ENCODE peak calls at places on chromosomes 3 and 15, in eight cellular contexts. N is endothelial cell; J is AML-193; D is stimulated activated effector memory CD8-positive, alpha-beta T cell treated with anti-CD3 and anti-CD28 coated beads, Interleukin-12 subunit alpha, Interleukin-12 subunit beta, amount 100 ng/mL, for 72 hours; X is NCI-H2081; M is stimulated activated CD4-positive, alpha-beta T cell treated with anti-CD3 and anti-CD28 coated beads, Interleukin-1b, Interleukin-23, amount 100 ng/mL, for 1 hour; C is Peyer's patch; A is Calu3. H is an unnamed sample.

GRCh38 chr3:52433328-52434060 is 11.4 kb downstream of the SEMA3G start:
- DNase-seq in N (no peak), J (no peak), D (no peak), X (no peak), M (no peak), C (peak), A (no peak), H (no peak)

GRCh38 chr15:51935466-51936118 is 36.0 kb downstream of the LEO1 start:
- DNase-seq in N (no peak), J (no peak), D (no peak), X (no peak), M (no peak), C (no peak), A (no peak), H (no peak)

GRCh38 chr3:127775398-127776109 is 46.8 kb downstream of the MGLL start:
- DNase-seq in N (no peak), J (peak), D (no peak), X (peak), M (no peak), C (peak), A (no peak), H (no peak)

GRCh38 chr3:33957176-33957575 is 158.7 kb downstream of the PDCD6IP start:
- DNase-seq in N (no peak), J (no peak), D (no peak), X (no peak), M (no peak), C (no peak), A (no peak), H (no peak)

GRCh38 chr3:194255252-194256039 is 95.7 kb downstream of the CPN2 start:
- DNase-seq in N (peak), J (peak), D (no peak), X (no peak), M (no peak), C (no peak), A (no peak), H (no peak)

GRCh38 chr3:4758957-4759656 is 220.1 kb upstream of the BHLHE40 start:
- DNase-seq in N (no peak), J (no peak), D (no peak), X (no peak), M (no peak), C (no peak), A (no peak), H (no peak)

GRCh38 chr3:22012471-22012870 is 261.5 kb upstream of the ZNF385D start:
- DNase-seq in N (no peak), J (no peak), D (no peak), X (no peak), M (no peak), C (no peak), A (no peak), H (no peak)

GRCh38 chr3:159586587-159587202 is 401.9 kb upstream of the IL12A start:
- DNase-seq in N (peak), J (no peak), D (no peak), X (peak), M (no peak), C (no peak), A (peak), H (no peak)

GRCh38 chr15:99326235-99326634 is 75.0 kb downstream of the LRRC28 start:
- DNase-seq in N (no peak), J (no peak), D (no peak), X (no peak), M (no peak), C (no peak), A (no peak), H (no peak)

GRCh38 chr3:139269984-139270383 is 73.8 kb upstream of the MRPS22 start:
- DNase-seq in N (no peak), J (no peak), D (no peak), X (no peak), M (no peak), C (no peak), A (no peak), H (no peak)

GRCh38 chr3:126436826-126437717 is 38.6 kb downstream of the ZXDC start:
- DNase-seq in N (no peak), J (no peak), D (no peak), X (no peak), M (no peak), C (no peak), A (no peak), H (no peak)

GRCh38 chr15:29550834-29551465 is 271.3 kb downstream of the TJP1 start:
- DNase-seq in N (no peak), J (no peak), D (no peak), X (no peak), M (no peak), C (no peak), A (no peak), H (no peak)

GRCh38 chr15:95044780-95045417 is 813.5 kb downstream of the MCTP2 start:
- DNase-seq in N (no peak), J (no peak), D (no peak), X (no peak), M (no peak), C (no peak), A (no peak), H (no peak)

GRCh38 chr3:197926418-197926817 is 23.6 kb upstream of the RPL35A start:
- DNase-seq in N (peak), J (no peak), D (no peak), X (no peak), M (no peak), C (no peak), A (no peak), H (no peak)

GRCh38 chr3:172516318-172517214 is 6.7 kb downstream of the TNFSF10 start:
- DNase-seq in N (no peak), J (no peak), D (peak), X (no peak), M (no peak), C (peak), A (peak), H (no peak)

GRCh38 chr15:36361351-36361870 is 218.0 kb upstream of the CDIN1 start:
- DNase-seq in N (no peak), J (no peak), D (no peak), X (no peak), M (no peak), C (no peak), A (no peak), H (no peak)

GRCh38 chr3:196789773-196790419 is 50.2 kb downstream of the PAK2 start:
- DNase-seq in N (no peak), J (no peak), D (no peak), X (no peak), M (no peak), C (no peak), A (no peak), H (no peak)

GRCh38 chr3:62587579-62588031 is 214.3 kb upstream of the FEZF2 start:
- DNase-seq in N (no peak), J (no peak), D (no peak), X (no peak), M (no peak), C (no peak), A (no peak), H (no peak)